ENCODE peak calls at places on chromosomes 2 and 18, in seven cellular contexts. One of them, this sample, is unnamed.

GRCh38 chr2:74183878-74184277 is 5.2 kb upstream of the MOB1A start:
- DNase-seq in HCT116: no peak
- DNase-seq in SK-N-SH: no peak
- DNase-seq in HepG2: no peak
- DNase-seq in H1: no peak
- DNase-seq in GM12878: no peak
- DNase-seq in K562: no peak
- DNase-seq in this sample: no peak

GRCh38 chr2:10716581-10716980 is 4.8 kb upstream of the ATP6V1C2 start:
- DNase-seq in HCT116: no peak
- DNase-seq in SK-N-SH: no peak
- DNase-seq in HepG2: no peak
- DNase-seq in H1: no peak
- DNase-seq in GM12878: no peak
- DNase-seq in K562: no peak
- DNase-seq in this sample: no peak

GRCh38 chr2:10028407-10028987 is 14.9 kb upstream of the KLF11 start:
- DNase-seq in HCT116: no peak
- DNase-seq in SK-N-SH: no peak
- DNase-seq in HepG2: no peak
- DNase-seq in H1: no peak
- DNase-seq in GM12878: no peak
- DNase-seq in K562: peak; percentile 52
- DNase-seq in this sample: no peak

GRCh38 chr18:76274470-76275289 is 220.4 kb downstream of the ZNF516 start:
- DNase-seq in HCT116: peak; percentile 22
- DNase-seq in SK-N-SH: peak; percentile 71
- DNase-seq in HepG2: peak; percentile 17
- DNase-seq in H1: no peak
- DNase-seq in GM12878: no peak
- DNase-seq in K562: peak; percentile 2
- DNase-seq in this sample: peak; percentile 66

GRCh38 chr2:142863485-142863921 is 14.0 kb upstream of the KYNU start:
- DNase-seq in HCT116: no peak
- DNase-seq in SK-N-SH: no peak
- DNase-seq in HepG2: peak; percentile 98
- DNase-seq in H1: no peak
- DNase-seq in GM12878: no peak
- DNase-seq in K562: no peak
- DNase-seq in this sample: no peak

GRCh38 chr2:15313657-15314056 is 247.5 kb downstream of the NBAS start:
- DNase-seq in HCT116: no peak
- DNase-seq in SK-N-SH: no peak
- DNase-seq in HepG2: no peak
- DNase-seq in H1: no peak
- DNase-seq in GM12878: peak; percentile 31
- DNase-seq in K562: no peak
- DNase-seq in this sample: no peak

GRCh38 chr18:37429768-37430167 is 135.8 kb downstream of the CELF4 start:
- DNase-seq in HCT116: peak; percentile 27
- DNase-seq in SK-N-SH: no peak
- DNase-seq in HepG2: no peak
- DNase-seq in H1: no peak
- DNase-seq in GM12878: no peak
- DNase-seq in K562: peak; percentile 11
- DNase-seq in this sample: no peak

GRCh38 chr2:109339519-109339991 is 210.6 kb downstream of the SH3RF3 start:
- DNase-seq in HCT116: no peak
- DNase-seq in SK-N-SH: no peak
- DNase-seq in HepG2: no peak
- DNase-seq in H1: peak; percentile 14
- DNase-seq in GM12878: no peak
- DNase-seq in K562: no peak
- DNase-seq in this sample: no peak

GRCh38 chr2:134193006-134193405 is 60.9 kb upstream of the MGAT5 start:
- DNase-seq in HCT116: no peak
- DNase-seq in SK-N-SH: no peak
- DNase-seq in HepG2: no peak
- DNase-seq in H1: no peak
- DNase-seq in GM12878: no peak
- DNase-seq in K562: no peak
- DNase-seq in this sample: no peak

GRCh38 chr2:61356261-61356957 is 114.5 kb downstream of the USP34 start:
- DNase-seq in HCT116: no peak
- DNase-seq in SK-N-SH: no peak
- DNase-seq in HepG2: peak; percentile 43
- DNase-seq in H1: no peak
- DNase-seq in GM12878: no peak
- DNase-seq in K562: no peak
- DNase-seq in this sample: no peak

GRCh38 chr2:43324589-43325447 is 98.4 kb upstream of the ZFP36L2 start:
- DNase-seq in HCT116: no peak
- DNase-seq in SK-N-SH: no peak
- DNase-seq in HepG2: no peak
- DNase-seq in H1: no peak
- DNase-seq in GM12878: no peak
- DNase-seq in K562: no peak
- DNase-seq in this sample: no peak

GRCh38 chr2:197947219-197947757 is 142.9 kb downstream of the PLCL1 start:
- DNase-seq in HCT116: no peak
- DNase-seq in SK-N-SH: no peak
- DNase-seq in HepG2: no peak
- DNase-seq in H1: no peak
- DNase-seq in GM12878: no peak
- DNase-seq in K562: no peak
- DNase-seq in this sample: no peak

GRCh38 chr2:84942964-84943421 is 28.0 kb upstream of the KCMF1 start:
- DNase-seq in HCT116: no peak
- DNase-seq in SK-N-SH: no peak
- DNase-seq in HepG2: no peak
- DNase-seq in H1: no peak
- DNase-seq in GM12878: peak; percentile 93
- DNase-seq in K562: no peak
- DNase-seq in this sample: no peak

GRCh38 chr2:218367415-218368149 is 10.9 kb downstream of the CATIP start:
- DNase-seq in HCT116: peak; percentile 60
- DNase-seq in SK-N-SH: peak; percentile 84
- DNase-seq in HepG2: no peak
- DNase-seq in H1: peak; percentile 89
- DNase-seq in GM12878: peak; percentile 51
- DNase-seq in K562: peak; percentile 91
- DNase-seq in this sample: peak; percentile 80

GRCh38 chr18:9091066-9091476 is 11.4 kb upstream of the NDUFV2 start:
- DNase-seq in HCT116: no peak
- DNase-seq in SK-N-SH: no peak
- DNase-seq in HepG2: no peak
- DNase-seq in H1: no peak
- DNase-seq in GM12878: no peak
- DNase-seq in K562: no peak
- DNase-seq in this sample: no peak

GRCh38 chr2:217445726-217446125 is 557.1 kb downstream of the TNS1 start:
- DNase-seq in HCT116: no peak
- DNase-seq in SK-N-SH: no peak
- DNase-seq in HepG2: no peak
- DNase-seq in H1: no peak
- DNase-seq in GM12878: no peak
- DNase-seq in K562: no peak
- DNase-seq in this sample: no peak

GRCh38 chr2:208657468-208657867 is 250.9 kb downstream of the PTH2R start:
- DNase-seq in HCT116: peak; percentile 23
- DNase-seq in SK-N-SH: peak; percentile 0
- DNase-seq in HepG2: no peak
- DNase-seq in H1: no peak
- DNase-seq in GM12878: no peak
- DNase-seq in K562: no peak
- DNase-seq in this sample: no peak

GRCh38 chr2:16258350-16258749 is 318.0 kb downstream of the MYCN start:
- DNase-seq in HCT116: no peak
- DNase-seq in SK-N-SH: no peak
- DNase-seq in HepG2: no peak
- DNase-seq in H1: no peak
- DNase-seq in GM12878: no peak
- DNase-seq in K562: no peak
- DNase-seq in this sample: no peak

GRCh38 chr18:3808985-3809780 is 359.2 kb downstream of the TGIF1 start:
- DNase-seq in HCT116: no peak
- DNase-seq in SK-N-SH: no peak
- DNase-seq in HepG2: no peak
- DNase-seq in H1: no peak
- DNase-seq in GM12878: no peak
- DNase-seq in K562: no peak
- DNase-seq in this sample: no peak

GRCh38 chr2:146108993-146109392 is 1589.1 kb upstream of the ZEB2 start:
- DNase-seq in HCT116: no peak
- DNase-seq in SK-N-SH: no peak
- DNase-seq in HepG2: no peak
- DNase-seq in H1: no peak
- DNase-seq in GM12878: no peak
- DNase-seq in K562: no peak
- DNase-seq in this sample: no peak

GRCh38 chr2:26018184-26018716 is 15.6 kb upstream of the RAB10 start:
- DNase-seq in HCT116: peak; percentile 74
- DNase-seq in SK-N-SH: peak; percentile 52
- DNase-seq in HepG2: peak; percentile 48
- DNase-seq in H1: peak; percentile 53
- DNase-seq in GM12878: no peak
- DNase-seq in K562: peak; percentile 86
- DNase-seq in this sample: peak; percentile 22

GRCh38 chr2:159073256-159073655 is 104.8 kb downstream of the TANC1 start:
- DNase-seq in HCT116: no peak
- DNase-seq in SK-N-SH: no peak
- DNase-seq in HepG2: no peak
- DNase-seq in H1: no peak
- DNase-seq in GM12878: no peak
- DNase-seq in K562: no peak
- DNase-seq in this sample: no peak

GRCh38 chr2:144331652-144332355 is 188.1 kb downstream of the ZEB2 start:
- DNase-seq in HCT116: peak; percentile 29
- DNase-seq in SK-N-SH: peak; percentile 94
- DNase-seq in HepG2: no peak
- DNase-seq in H1: peak; percentile 73
- DNase-seq in GM12878: no peak
- DNase-seq in K562: no peak
- DNase-seq in this sample: no peak

GRCh38 chr2:20983844-20984243 is 60.0 kb downstream of the APOB start:
- DNase-seq in HCT116: no peak
- DNase-seq in SK-N-SH: no peak
- DNase-seq in HepG2: no peak
- DNase-seq in H1: no peak
- DNase-seq in GM12878: no peak
- DNase-seq in K562: no peak
- DNase-seq in this sample: no peak
- TF ChIP-seq JUND in HCT116: no peak
- TF ChIP-seq JUND in SK-N-SH: no peak
- TF ChIP-seq JUND in HepG2: no peak
- TF ChIP-seq JUND in H1: no peak
- TF ChIP-seq JUND in GM12878: no peak
- TF ChIP-seq JUND in K562: no peak
- TF ChIP-seq JUND in this sample: no peak

DNA sequence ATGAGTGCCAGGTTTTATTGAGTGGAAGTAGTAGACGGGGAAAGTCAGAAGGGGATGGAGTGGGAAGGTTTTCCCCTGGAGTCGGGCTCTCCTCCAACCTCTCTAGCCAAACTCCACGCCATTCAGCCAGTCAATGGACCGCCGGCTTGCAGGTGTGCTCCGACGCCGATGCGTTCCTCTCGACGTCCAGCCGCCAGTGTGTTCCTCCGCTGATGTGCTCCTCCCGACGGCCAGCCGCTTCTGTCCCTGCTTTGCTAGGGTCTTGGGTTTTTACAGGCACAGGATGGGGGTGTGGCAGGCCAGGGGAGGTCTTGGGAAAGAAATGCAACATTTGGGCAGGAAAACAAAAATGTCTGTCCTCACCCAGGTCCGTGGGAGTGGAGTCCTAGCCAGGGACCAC is 94.3 kb upstream of the TEX51 start:
- DNase-seq in HCT116: no peak
- DNase-seq in SK-N-SH: no peak
- DNase-seq in HepG2: no peak
- DNase-seq in H1: no peak
- DNase-seq in GM12878: no peak
- DNase-seq in K562: no peak
- DNase-seq in this sample: no peak
- TF ChIP-seq JUND in HCT116: no peak
- TF ChIP-seq JUND in SK-N-SH: no peak
- TF ChIP-seq JUND in HepG2: no peak
- TF ChIP-seq JUND in H1: no peak
- TF ChIP-seq JUND in GM12878: no peak
- TF ChIP-seq JUND in K562: no peak
- TF ChIP-seq JUND in this sample: no peak

GRCh38 chr2:226181909-226182308 is 617.7 kb downstream of the IRS1 start:
- DNase-seq in HCT116: no peak
- DNase-seq in SK-N-SH: no peak
- DNase-seq in HepG2: no peak
- DNase-seq in H1: no peak
- DNase-seq in GM12878: no peak
- DNase-seq in K562: no peak
- DNase-seq in this sample: no peak

GRCh38 chr2:226176298-226176984 is 623.2 kb downstream of the IRS1 start:
- DNase-seq in HCT116: no peak
- DNase-seq in SK-N-SH: no peak
- DNase-seq in HepG2: no peak
- DNase-seq in H1: no peak
- DNase-seq in GM12878: no peak
- DNase-seq in K562: no peak
- DNase-seq in this sample: no peak

GRCh38 chr2:226183033-226183432 is 616.6 kb downstream of the IRS1 start:
- DNase-seq in HCT116: no peak
- DNase-seq in SK-N-SH: no peak
- DNase-seq in HepG2: no peak
- DNase-seq in H1: no peak
- DNase-seq in GM12878: no peak
- DNase-seq in K562: no peak
- DNase-seq in this sample: no peak

GRCh38 chr2:226180485-226180884 is 619.1 kb downstream of the IRS1 start:
- DNase-seq in HCT116: no peak
- DNase-seq in SK-N-SH: no peak
- DNase-seq in HepG2: no peak
- DNase-seq in H1: no peak
- DNase-seq in GM12878: no peak
- DNase-seq in K562: no peak
- DNase-seq in this sample: no peak

DNA sequence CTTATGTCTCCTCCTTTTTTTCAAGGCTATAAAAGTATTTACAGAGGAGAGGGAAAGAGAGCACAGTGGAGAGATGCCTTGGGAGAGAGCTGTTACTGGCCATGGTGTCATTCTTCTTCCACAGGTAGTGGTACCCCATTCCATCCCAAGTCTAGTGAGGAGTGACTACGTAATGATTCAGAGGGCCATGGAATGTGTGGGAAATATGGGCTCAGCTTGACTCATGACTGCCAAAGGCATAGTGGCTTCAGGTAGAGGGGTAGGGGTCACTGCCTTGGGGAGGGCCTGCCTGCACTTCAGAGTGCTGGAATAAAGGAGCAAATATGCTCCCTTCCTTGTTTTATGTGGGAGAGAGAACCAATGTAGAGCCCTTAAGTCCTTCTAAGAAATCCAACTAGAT is 620.6 kb downstream of the IRS1 start:
- DNase-seq in HCT116: peak; percentile 69
- DNase-seq in SK-N-SH: no peak
- DNase-seq in HepG2: no peak
- DNase-seq in H1: no peak
- DNase-seq in GM12878: no peak
- DNase-seq in K562: no peak
- DNase-seq in this sample: no peak
- TF ChIP-seq JUND in HCT116: peak; percentile 86
- TF ChIP-seq JUND in SK-N-SH: no peak
- TF ChIP-seq JUND in HepG2: no peak
- TF ChIP-seq JUND in H1: no peak
- TF ChIP-seq JUND in GM12878: no peak
- TF ChIP-seq JUND in K562: no peak
- TF ChIP-seq JUND in this sample: no peak

GRCh38 chr2:76556054-76556453 is 845.3 kb upstream of the GCFC2 start:
- DNase-seq in HCT116: no peak
- DNase-seq in SK-N-SH: no peak
- DNase-seq in HepG2: no peak
- DNase-seq in H1: no peak
- DNase-seq in GM12878: no peak
- DNase-seq in K562: no peak
- DNase-seq in this sample: no peak
- TF ChIP-seq JUND in HCT116: no peak
- TF ChIP-seq JUND in SK-N-SH: no peak
- TF ChIP-seq JUND in HepG2: no peak
- TF ChIP-seq JUND in H1: no peak
- TF ChIP-seq JUND in GM12878: no peak
- TF ChIP-seq JUND in K562: no peak
- TF ChIP-seq JUND in this sample: no peak